ENCODE peak calls at places on chromosomes 4 and X, in seven cellular contexts. M, Z, Q, T, D, C and R are unnamed samples.
A peak's percentile ranks its signal among the peaks of the same experiment; 100 is the strongest.

GRCh38 chr4:121510260-121510942 is 129.6 kb upstream of the QRFPR start:
- DNase-seq in T (no peak), C (no peak), Z (no peak), Q (no peak), M (no peak), D (no peak), R (no peak)

GRCh38 chrX:103063191-103063845 is 653 bp downstream of the BEX1 start:
- DNase-seq in D (no peak), M (peak; percentile 13), C (no peak), Q (peak; percentile 54), T (no peak), Z (no peak), R (no peak)

GRCh38 chr4:98345838-98346237 is 84.7 kb downstream of the RAP1GDS1 start:
- DNase-seq in M (no peak), D (no peak), C (no peak), Q (no peak), Z (no peak), T (no peak), R (no peak)

GRCh38 chr4:84965558-84966381 is 720 bp downstream of the WDFY3 start:
- DNase-seq in M (peak; percentile 57), Q (peak; percentile 42), D (peak; percentile 87), T (peak; percentile 40), Z (peak; percentile 83), C (peak; percentile 11), R (no peak)

GRCh38 chrX:40272786-40273185 is 175.0 kb upstream of the BCOR start:
- DNase-seq in T (no peak), D (peak; percentile 53), C (no peak), Z (no peak), Q (no peak), M (no peak), R (no peak)

GRCh38 chr4:87679449-87680169 is 29.5 kb downstream of the DMP1 start:
- DNase-seq in Z (no peak), D (no peak), T (no peak), Q (peak; percentile 84), M (peak; percentile 65), C (peak; percentile 43), R (peak; percentile 4)

GRCh38 chr4:6917445-6918241 is 8.0 kb downstream of the TBC1D14 start:
- DNase-seq in T (peak; percentile 90), Q (peak; percentile 34), C (no peak), Z (peak; percentile 91), D (peak; percentile 95), M (peak; percentile 29), R (no peak)

GRCh38 chrX:20135956-20136355 is 5.7 kb downstream of the EIF1AX start:
- DNase-seq in T (no peak), Q (no peak), M (no peak), Z (no peak), C (no peak), D (no peak), R (no peak)

GRCh38 chr4:139509727-139510410 is 46.1 kb downstream of the SETD7 start:
- DNase-seq in T (no peak), Z (no peak), C (no peak), M (no peak), D (no peak), Q (peak; percentile 29), R (no peak)

GRCh38 chr4:156560701-156561100 is 410.9 kb downstream of the PDGFC start:
- DNase-seq in T (no peak), Z (no peak), Q (no peak), C (no peak), D (no peak), M (peak; percentile 26), R (no peak)

GRCh38 chr4:156556326-156556725 is 415.3 kb downstream of the PDGFC start:
- DNase-seq in Q (no peak), C (no peak), Z (no peak), D (no peak), T (no peak), M (no peak), R (no peak)

GRCh38 chr4:156557962-156558361 is 413.6 kb downstream of the PDGFC start:
- DNase-seq in Q (no peak), D (no peak), T (no peak), M (no peak), Z (no peak), C (no peak), R (no peak)

GRCh38 chr4:156559346-156559745 is 412.3 kb downstream of the PDGFC start:
- DNase-seq in D (no peak), T (no peak), Q (no peak), M (no peak), C (no peak), Z (no peak), R (no peak)

GRCh38 chr4:156558365-156559025 is 413.1 kb downstream of the PDGFC start:
- DNase-seq in M (no peak), T (no peak), Z (no peak), D (no peak), C (no peak), Q (no peak), R (no peak)
- H3K27me3 ChIP-seq in M (no peaks in the 10 kb centered on the region), T (no peaks in the 10 kb centered on the region), Z (no peaks in the 10 kb centered on the region), D (no peaks in the 10 kb centered on the region), C (no peaks in the 10 kb centered on the region), Q (no peaks in the 10 kb centered on the region), R (no peaks in the 10 kb centered on the region)

GRCh38 chr4:181659202-181659601 is 584.0 kb upstream of the TENM3 start:
- DNase-seq in C (no peak), M (no peak), Q (peak; percentile 73), D (no peak), T (no peak), Z (no peak), R (no peak)
- H3K36me3 ChIP-seq in C (no peaks in the 10 kb centered on the region), M (no peaks in the 10 kb centered on the region), Q (no peaks in the 10 kb centered on the region), D (no peaks in the 10 kb centered on the region), T (no peaks in the 10 kb centered on the region), Z (no peaks in the 10 kb centered on the region), R (no peaks in the 10 kb centered on the region)

DNA sequence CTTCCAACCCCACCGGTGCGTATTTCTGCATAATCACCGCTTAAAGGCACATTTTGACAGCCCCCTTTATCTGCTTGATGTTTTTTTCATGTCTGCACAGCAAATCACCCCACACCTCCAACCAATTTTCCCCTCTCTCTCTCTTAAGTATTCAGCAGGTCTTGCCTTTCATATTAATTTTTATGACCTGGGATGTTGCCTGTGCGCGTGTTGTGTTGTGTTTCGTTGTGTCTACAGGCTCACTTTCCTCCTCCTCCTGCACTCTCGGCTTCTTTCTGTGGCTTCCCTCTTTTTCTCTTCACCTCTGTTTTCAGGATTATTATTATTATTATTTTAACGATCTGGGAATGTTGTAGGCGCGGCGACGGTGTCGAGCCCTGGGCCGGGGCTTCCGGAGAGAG is 721 bp downstream of the POU4F2 start:
- DNase-seq in M (no peak), T (no peak), Z (no peak), D (no peak), C (no peak), Q (no peak), R (no peak)
- H3K27me3 ChIP-seq in M (peaks cover 64% of the 10 kb centered on the region), T (peaks cover 100% of the 10 kb centered on the region), Z (peaks cover 85% of the 10 kb centered on the region), D (peaks cover 98% of the 10 kb centered on the region), C (peaks cover 99% of the 10 kb centered on the region), Q (peaks cover 99% of the 10 kb centered on the region), R (peaks cover 69% of the 10 kb centered on the region)

GRCh38 chr4:55902677-55903076 is 46.1 kb upstream of the CEP135 start:
- DNase-seq in M (no peak), T (no peak), Q (no peak), C (no peak), D (no peak), Z (no peak), R (no peak)
- H3K36me3 ChIP-seq in M (peaks cover 6% of the 10 kb centered on the region), T (no peaks in the 10 kb centered on the region), Q (peaks cover 20% of the 10 kb centered on the region), C (peaks cover 13% of the 10 kb centered on the region), D (peaks cover 15% of the 10 kb centered on the region), Z (peaks cover 38% of the 10 kb centered on the region), R (no peaks in the 10 kb centered on the region)

DNA sequence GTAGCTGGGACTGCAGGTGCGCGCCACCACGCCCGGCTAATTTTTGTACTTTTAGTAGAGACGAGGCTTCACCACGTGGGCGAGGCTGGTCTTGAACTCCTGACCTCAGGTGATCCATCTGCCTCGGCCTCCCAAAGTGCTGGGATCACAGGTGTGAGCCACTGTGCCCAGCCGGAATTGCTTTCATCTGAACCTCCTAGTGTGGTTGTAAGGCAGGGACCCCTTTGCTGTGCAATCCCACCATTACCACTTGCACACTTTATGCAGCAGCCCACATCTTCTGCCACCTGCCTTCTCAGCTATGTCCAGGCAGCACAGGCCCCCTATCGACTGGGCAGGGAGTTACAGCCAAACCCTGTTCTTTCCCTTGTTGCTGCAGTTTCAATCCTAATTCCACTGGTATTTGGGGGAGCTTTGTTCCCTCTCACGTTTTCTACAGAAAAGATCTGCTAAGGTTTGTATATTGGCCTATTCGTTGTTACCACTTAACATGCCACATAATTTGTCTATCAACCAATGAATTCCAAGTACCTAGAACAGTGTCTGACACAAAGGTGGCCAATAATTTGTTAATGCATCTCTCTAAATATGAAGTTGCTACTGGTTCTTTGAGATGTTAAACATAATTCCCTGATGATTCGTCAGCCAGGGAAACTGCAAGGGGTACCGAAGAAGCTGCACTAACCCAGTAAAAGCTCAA is 6.5 kb downstream of the RPL39 start:
- DNase-seq in Q (peak; percentile 41), T (no peak), Z (peak; percentile 60), M (peak; percentile 38), C (no peak), D (peak; percentile 77), R (no peak)
- H3K27me3 ChIP-seq in Q (no peaks in the 10 kb centered on the region), T (no peaks in the 10 kb centered on the region), Z (no peaks in the 10 kb centered on the region), M (no peaks in the 10 kb centered on the region), C (no peaks in the 10 kb centered on the region), D (no peaks in the 10 kb centered on the region), R (no peaks in the 10 kb centered on the region)

GRCh38 chr4:39305902-39306677 is 60.1 kb downstream of the RFC1 start:
- DNase-seq in M (no peak), Z (no peak), D (no peak), T (no peak), C (no peak), Q (no peak), R (no peak)
- H3K36me3 ChIP-seq in M (peaks cover 22% of the 10 kb centered on the region), Z (peaks cover 94% of the 10 kb centered on the region), D (peaks cover 51% of the 10 kb centered on the region), T (no peaks in the 10 kb centered on the region), C (peaks cover 82% of the 10 kb centered on the region), Q (peaks cover 59% of the 10 kb centered on the region), R (peaks cover 45% of the 10 kb centered on the region)

DNA sequence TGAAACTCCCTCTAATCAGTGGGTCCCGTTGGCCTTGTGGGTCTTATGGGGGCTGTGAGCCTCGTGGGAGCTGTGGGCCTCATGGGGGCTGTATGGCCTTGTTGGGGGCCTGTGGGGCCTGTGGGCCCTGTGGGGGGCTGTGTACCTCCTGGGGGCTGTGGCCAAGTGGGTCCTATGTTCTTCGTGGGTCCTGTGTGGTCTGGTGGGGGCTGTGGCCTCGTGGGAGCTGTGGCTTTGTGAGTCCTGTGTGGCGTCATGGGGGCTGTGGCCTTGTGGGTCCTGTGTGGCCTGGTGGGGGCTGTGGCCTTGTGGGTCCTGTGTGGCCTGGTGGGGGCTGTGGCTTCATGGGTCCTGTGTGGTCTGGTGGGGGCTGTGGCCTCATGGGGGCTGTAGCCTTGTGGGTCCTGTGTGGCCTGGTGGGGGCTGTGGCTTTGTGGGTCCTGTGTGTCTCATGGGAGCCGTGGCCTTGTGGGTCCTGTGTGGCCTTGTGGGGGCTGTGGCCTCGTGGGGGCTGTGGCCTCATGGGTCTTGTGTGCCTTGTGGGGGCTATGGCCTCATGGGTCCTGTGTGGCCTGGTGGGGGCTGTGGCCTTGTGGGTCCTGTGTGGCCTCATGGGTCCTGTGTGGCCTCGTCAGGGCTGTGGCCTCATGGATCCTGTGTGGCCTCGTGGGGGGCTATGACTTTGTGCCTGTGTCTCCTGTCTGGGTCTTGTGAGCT is 7.4 kb downstream of the PCGF3 start:
- DNase-seq in M (no peak), Z (no peak), T (no peak), C (no peak), Q (no peak), D (no peak), R (no peak)
- H3K27me3 ChIP-seq in M (no peaks in the 10 kb centered on the region), Z (no peaks in the 10 kb centered on the region), T (no peaks in the 10 kb centered on the region), C (no peaks in the 10 kb centered on the region), Q (no peaks in the 10 kb centered on the region), D (no peaks in the 10 kb centered on the region), R (no peaks in the 10 kb centered on the region)